ENCODE peak calls at places on chromosome 22, in six cellular contexts. H is WTC11, D is endothelial cell, F is ascending aorta, Y is heart left ventricle, L is tibial nerve. U is an unnamed sample.

GRCh38 chr22:27019827-27020226 is 362.4 kb downstream of the MIAT start:
- DNase-seq in H (no peak), D (no peak), F (peak), Y (no peak), L (no peak), U (no peak)

GRCh38 chr22:35835998-35836691 is 118.5 kb downstream of the APOL5 start:
- DNase-seq in H (peak), D (no peak), F (no peak), Y (peak), L (peak), U (peak)

GRCh38 chr22:34294986-34295385 is 374.7 kb upstream of the LARGE1 start:
- DNase-seq in H (no peak), D (no peak), F (no peak), Y (no peak), L (no peak), U (no peak)

GRCh38 chr22:49833340-49834007 is 5.8 kb upstream of the BRD1 start:
- DNase-seq in H (no peak), D (no peak), F (no peak), Y (no peak), L (no peak), U (no peak)

GRCh38 chr22:37401401-37401859 is 25.8 kb downstream of the ELFN2 start:
- DNase-seq in H (no peak), D (no peak), F (no peak), Y (peak), L (peak), U (no peak)

GRCh38 chr22:37972527-37972926 is 11.8 kb downstream of the SOX10 start:
- DNase-seq in H (no peak), D (no peak), F (no peak), Y (no peak), L (no peak), U (no peak)

GRCh38 chr22:46501701-46502100 is 35.7 kb downstream of the CELSR1 start:
- DNase-seq in H (no peak), D (no peak), F (no peak), Y (no peak), L (no peak), U (peak)

GRCh38 chr22:24247011-24247507 is 2.2 kb upstream of the GGT5 start:
- DNase-seq in H (no peak), D (no peak), F (no peak), Y (no peak), L (no peak), U (no peak)

GRCh38 chr22:11253000-11253511 is 4274.9 kb upstream of the OR11H1 start:
- DNase-seq in H (no peak), D (no peak), F (no peak), Y (no peak), L (no peak), U (no peak)

GRCh38 chr22:30390974-30391691 is 3.9 kb upstream of the RNF215 start:
- DNase-seq in H (peak), D (peak), F (no peak), Y (peak), L (no peak), U (no peak)

GRCh38 chr22:25840883-25841282 is 98.9 kb downstream of the MYO18B start:
- DNase-seq in H (no peak), D (no peak), F (no peak), Y (no peak), L (no peak), U (no peak)

GRCh38 chr22:45975266-45976161 is 1.4 kb downstream of the WNT7B start:
- DNase-seq in H (no peak), D (no peak), F (no peak), Y (no peak), L (no peak), U (no peak)

GRCh38 chr22:27918351-27919221 is 470 bp downstream of the PITPNB start:
- DNase-seq in H (peak), D (peak), F (peak), Y (peak), L (peak), U (no peak)

GRCh38 chr22:45262931-45263789 is 21.6 kb upstream of the UPK3A start:
- DNase-seq in H (no peak), D (no peak), F (no peak), Y (peak), L (no peak), U (no peak)

GRCh38 chr22:49889071-49889470 is 29.2 kb downstream of the ALG12 start:
- DNase-seq in H (no peak), D (no peak), F (no peak), Y (no peak), L (no peak), U (no peak)

GRCh38 chr22:25666308-25666707 is 75.7 kb upstream of the MYO18B start:
- DNase-seq in H (peak), D (peak), F (no peak), Y (peak), L (peak), U (no peak)

GRCh38 chr22:27137809-27138400 is 480.5 kb downstream of the MIAT start:
- DNase-seq in H (no peak), D (no peak), F (no peak), Y (no peak), L (no peak), U (no peak)

GRCh38 chr22:37492428-37493344 is 6.5 kb upstream of the MFNG start:
- DNase-seq in H (peak), D (peak), F (no peak), Y (no peak), L (peak), U (peak)

GRCh38 chr22:34334893-34335292 is 414.6 kb upstream of the LARGE1 start:
- DNase-seq in H (no peak), D (no peak), F (no peak), Y (no peak), L (no peak), U (no peak)

GRCh38 chr22:46203590-46203980 is 46.5 kb downstream of the CDPF1 start:
- DNase-seq in H (no peak), D (no peak), F (no peak), Y (no peak), L (no peak), U (no peak)

GRCh38 chr22:37823134-37823985 is at the start of gene GALR3:
- DNase-seq in H (no peak), D (no peak), F (no peak), Y (no peak), L (no peak), U (no peak)

GRCh38 chr22:25067851-25068421 is 115.4 kb downstream of the KIAA1671 start:
- DNase-seq in H (no peak), D (no peak), F (peak), Y (no peak), L (no peak), U (no peak)

GRCh38 chr22:26835929-26836528 is 178.6 kb downstream of the MIAT start:
- DNase-seq in H (peak), D (peak), F (no peak), Y (no peak), L (peak), U (no peak)

GRCh38 chr22:37784829-37785495 is 22.8 kb upstream of the GCAT start:
- DNase-seq in H (no peak), D (no peak), F (no peak), Y (no peak), L (no peak), U (no peak)

GRCh38 chr22:38230108-38230825 is 28.5 kb downstream of the MAFF start:
- DNase-seq in H (peak), D (peak), F (no peak), Y (no peak), L (no peak), U (no peak)

GRCh38 chr22:46587492-46588278 is 32.5 kb upstream of the GRAMD4 start:
- DNase-seq in H (peak), D (no peak), F (no peak), Y (peak), L (no peak), U (no peak)

GRCh38 chr22:45318558-45319318 is 9.0 kb downstream of the FAM118A start:
- DNase-seq in H (no peak), D (no peak), F (no peak), Y (no peak), L (peak), U (no peak)

GRCh38 chr22:44455151-44455962 is 42.7 kb downstream of the RTL6 start:
- DNase-seq in H (no peak), D (no peak), F (no peak), Y (no peak), L (no peak), U (no peak)

GRCh38 chr22:27919943-27920755 is 1.1 kb upstream of the PITPNB start:
- DNase-seq in H (no peak), D (peak), F (no peak), Y (peak), L (peak), U (peak)

GRCh38 chr22:36166518-36167220 is 6.1 kb upstream of the APOL3 start:
- DNase-seq in H (no peak), D (no peak), F (no peak), Y (no peak), L (no peak), U (no peak)

GRCh38 chr22:36510966-36511881 is 4.4 kb upstream of the FOXRED2 start:
- DNase-seq in H (peak), D (peak), F (no peak), Y (no peak), L (peak), U (no peak)

GRCh38 chr22:42624551-42625106 is 9.9 kb upstream of the POLDIP3 start:
- DNase-seq in H (no peak), D (no peak), F (no peak), Y (no peak), L (no peak), U (no peak)

GRCh38 chr22:35612903-35613302 is 4.2 kb downstream of the MB start:
- DNase-seq in H (no peak), D (no peak), F (no peak), Y (peak), L (no peak), U (no peak)

GRCh38 chr22:46592390-46592872 is 27.8 kb upstream of the GRAMD4 start:
- DNase-seq in H (no peak), D (no peak), F (no peak), Y (peak), L (no peak), U (no peak)

GRCh38 chr22:19360300-19360792 is 68.8 kb upstream of the CLTCL1 start:
- DNase-seq in H (no peak), D (no peak), F (no peak), Y (no peak), L (no peak), U (no peak)
- TF ChIP-seq CTCF in H (no peak), D (no peak), F (no peak), Y (no peak), L (no peak), U (no peak)

GRCh38 chr22:48740731-48741405 is 1086.8 kb downstream of the BRD1 start:
- DNase-seq in H (peak), D (no peak), F (peak), Y (no peak), L (no peak), U (no peak)

GRCh38 chr22:48740086-48740730 is 1087.5 kb downstream of the BRD1 start:
- DNase-seq in H (peak), D (no peak), F (peak), Y (no peak), L (no peak), U (no peak)

GRCh38 chr22:48738204-48738980 is 1089.3 kb downstream of the BRD1 start:
- DNase-seq in H (peak), D (no peak), F (no peak), Y (no peak), L (no peak), U (no peak)

GRCh38 chr22:48737461-48738203 is 1090.0 kb downstream of the BRD1 start:
- DNase-seq in H (no peak), D (no peak), F (no peak), Y (no peak), L (no peak), U (no peak)

GRCh38 chr22:48739348-48740085 is 1088.2 kb downstream of the BRD1 start:
- DNase-seq in H (peak), D (no peak), F (peak), Y (no peak), L (no peak), U (no peak)
- TF ChIP-seq CTCF in H (no peak), D (no peak), F (no peak), Y (no peak), L (no peak), U (no peak)

GRCh38 chr22:21020802-21021429 is 6.0 kb downstream of the P2RX6 start:
- DNase-seq in H (peak), D (no peak), F (no peak), Y (no peak), L (no peak), U (no peak)
- TF ChIP-seq CTCF in H (peak), D (no peak), F (no peak), Y (no peak), L (no peak), U (peak)

GRCh38 chr22:31753005-31753633 is 700 bp upstream of the DEPDC5 start:
- DNase-seq in H (peak), D (peak), F (no peak), Y (peak), L (peak), U (no peak)
- TF ChIP-seq CTCF in H (no peak), D (no peak), F (no peak), Y (no peak), L (no peak), U (no peak)

GRCh38 chr22:17964153-17964552 is 60.2 kb downstream of the MICAL3 start:
- DNase-seq in H (no peak), D (no peak), F (no peak), Y (no peak), L (no peak), U (no peak)
- TF ChIP-seq CTCF in H (no peak), D (no peak), F (no peak), Y (no peak), L (no peak), U (no peak)

GRCh38 chr22:40524392-40525249 is 111.9 kb downstream of the MRTFA start:
- DNase-seq in H (no peak), D (no peak), F (no peak), Y (no peak), L (no peak), U (no peak)
- TF ChIP-seq CTCF in H (no peak), D (no peak), F (no peak), Y (peak), L (peak), U (peak)

DNA sequence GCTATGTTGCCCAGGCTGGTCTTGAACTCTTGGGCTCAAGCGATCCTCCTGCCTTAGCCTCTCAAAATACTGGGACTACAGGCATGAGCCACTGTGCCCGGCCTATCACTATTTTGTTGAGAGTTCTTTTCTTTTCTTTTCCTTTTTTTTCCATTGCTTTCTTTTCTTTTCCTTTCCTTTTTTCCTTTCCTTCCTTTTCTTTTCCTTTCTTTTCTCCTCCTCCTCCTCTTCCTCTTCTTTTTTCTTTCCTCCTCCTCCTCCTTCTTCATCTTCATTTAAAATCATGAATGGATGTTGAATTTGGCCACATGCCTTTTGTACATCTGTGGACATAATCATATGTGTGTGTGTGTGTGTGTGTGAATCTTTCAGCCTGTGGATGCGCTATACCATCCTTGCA is 25.7 kb upstream of the PRAME start:
- DNase-seq in H (no peak), D (no peak), F (no peak), Y (no peak), L (no peak), U (no peak)
- TF ChIP-seq CTCF in H (no peak), D (no peak), F (no peak), Y (no peak), L (no peak), U (no peak)

DNA sequence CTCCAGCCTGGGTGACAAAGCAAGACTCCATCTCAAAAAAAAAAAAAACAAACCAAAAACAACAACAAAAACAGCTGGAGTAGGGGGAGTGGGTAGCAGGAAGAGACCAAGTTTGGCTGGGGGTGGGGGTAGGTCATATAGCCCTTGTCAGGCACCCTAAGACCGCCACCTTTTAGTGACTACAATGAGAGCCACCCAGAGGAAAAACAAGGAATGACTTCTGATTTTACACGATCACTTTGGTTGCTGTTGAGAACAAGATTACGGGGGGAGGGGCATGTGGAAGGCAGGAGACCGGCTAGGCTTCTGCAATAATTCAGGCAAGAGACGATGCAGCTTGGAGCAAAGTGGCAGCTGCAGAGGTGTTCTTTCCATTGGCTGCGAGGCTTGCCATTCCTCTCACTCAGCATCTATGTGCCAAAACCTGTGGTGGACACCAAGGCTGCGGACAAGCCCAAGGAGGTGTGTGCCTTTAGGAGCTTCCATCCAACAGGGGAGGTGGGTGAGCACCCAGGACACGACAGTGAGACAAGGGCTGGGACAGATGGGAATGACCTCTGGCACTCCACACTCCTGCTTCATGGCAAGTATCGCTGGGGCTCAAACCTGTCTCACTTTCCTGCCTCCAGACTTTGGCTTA is 1.7 kb downstream of the RPS19BP1 start:
- DNase-seq in H (no peak), D (no peak), F (no peak), Y (no peak), L (no peak), U (no peak)
- TF ChIP-seq CTCF in H (no peak), D (peak), F (peak), Y (no peak), L (no peak), U (peak)

GRCh38 chr22:29112680-29113079 is 39.8 kb downstream of the KREMEN1 start:
- DNase-seq in H (no peak), D (no peak), F (no peak), Y (no peak), L (no peak), U (no peak)
- TF ChIP-seq CTCF in H (no peak), D (no peak), F (no peak), Y (no peak), L (no peak), U (no peak)